ENCODE peak calls at places on chromosome 12, in nine cellular contexts. H, X, L, J, V, M, W, K and N are unnamed samples. For H3K4me1, the result is how much of the 10 kb centered on the place peaks cover.

GRCh38 chr12:113591480-113591971 is 119.9 kb upstream of the LHX5 start:
- DNase-seq in H (peak), X (peak), L (no peak), J (peak), V (peak), M (no peak), W (peak), K (no peak), N (no peak)

GRCh38 chr12:12715459-12716150 is 1.6 kb upstream of the CDKN1B start:
- DNase-seq in H (peak), X (no peak), L (no peak), J (no peak), V (no peak), M (peak), W (no peak), K (peak), N (peak)

GRCh38 chr12:118398878-118399277 is 22.5 kb downstream of the SUDS3 start:
- DNase-seq in H (no peak), X (no peak), L (no peak), J (no peak), V (no peak), M (no peak), W (no peak), K (no peak), N (peak)

GRCh38 chr12:123979566-123979965 is 6.6 kb downstream of the ZNF664 start:
- DNase-seq in H (no peak), X (no peak), L (no peak), J (no peak), V (no peak), M (no peak), W (no peak), K (no peak), N (no peak)

GRCh38 chr12:106723416-106723815 is 51.1 kb upstream of the RIC8B start:
- DNase-seq in H (no peak), X (no peak), L (no peak), J (no peak), V (no peak), M (no peak), W (no peak), K (no peak), N (no peak)

GRCh38 chr12:49108958-49109404 is 1.7 kb downstream of the LMBR1L start:
- DNase-seq in H (no peak), X (no peak), L (no peak), J (no peak), V (peak), M (no peak), W (no peak), K (no peak), N (peak)

GRCh38 chr12:27824126-27824842 is 44.2 kb upstream of the MANSC4 start:
- DNase-seq in H (no peak), X (no peak), L (no peak), J (no peak), V (no peak), M (peak), W (no peak), K (peak), N (no peak)

GRCh38 chr12:101876861-101877815 is at the start of gene DRAM1:
- DNase-seq in H (peak), X (peak), L (peak), J (peak), V (peak), M (peak), W (peak), K (peak), N (peak)

GRCh38 chr12:42162198-42162597 is 17.5 kb upstream of the GXYLT1 start:
- DNase-seq in H (peak), X (no peak), L (no peak), J (no peak), V (peak), M (no peak), W (no peak), K (no peak), N (peak)

GRCh38 chr12:117829108-117829507 is 139.7 kb downstream of the KSR2 start:
- DNase-seq in H (no peak), X (no peak), L (no peak), J (no peak), V (no peak), M (no peak), W (no peak), K (no peak), N (no peak)

GRCh38 chr12:123634142-123634561 is 523 bp downstream of the GTF2H3 start:
- DNase-seq in H (no peak), X (no peak), L (no peak), J (no peak), V (no peak), M (no peak), W (no peak), K (no peak), N (peak)

GRCh38 chr12:112331891-112332290 is 50.3 kb downstream of the HECTD4 start:
- DNase-seq in H (no peak), X (no peak), L (no peak), J (no peak), V (no peak), M (no peak), W (no peak), K (no peak), N (no peak)

GRCh38 chr12:9707864-9708808 is 24.8 kb downstream of the CLECL1 start:
- DNase-seq in H (peak), X (peak), L (peak), J (peak), V (peak), M (peak), W (peak), K (peak), N (peak)

GRCh38 chr12:122726056-122726558 is 4.5 kb downstream of the HCAR1 start:
- DNase-seq in H (peak), X (no peak), L (peak), J (peak), V (peak), M (no peak), W (no peak), K (no peak), N (no peak)

GRCh38 chr12:39199371-39199770 is 243.5 kb downstream of the KIF21A start:
- DNase-seq in H (no peak), X (no peak), L (no peak), J (no peak), V (no peak), M (no peak), W (peak), K (no peak), N (no peak)

GRCh38 chr12:57864811-57865751 is 18.6 kb upstream of the CTDSP2 start:
- DNase-seq in H (peak), X (peak), L (peak), J (peak), V (peak), M (peak), W (no peak), K (no peak), N (peak)

GRCh38 chr12:54082402-54082892 is 28.8 kb downstream of the HOXC4 start:
- DNase-seq in H (no peak), X (peak), L (no peak), J (peak), V (peak), M (peak), W (peak), K (peak), N (peak)

GRCh38 chr12:107670999-107671643 is 14.5 kb upstream of the PWP1 start:
- DNase-seq in H (peak), X (peak), L (peak), J (peak), V (peak), M (peak), W (no peak), K (peak), N (peak)

GRCh38 chr12:98745578-98746391 is 100.7 kb downstream of the APAF1 start:
- DNase-seq in H (no peak), X (peak), L (no peak), J (peak), V (no peak), M (no peak), W (peak), K (no peak), N (peak)

GRCh38 chr12:122646568-122647220 is 56.5 kb downstream of the HCAR2 start:
- DNase-seq in H (peak), X (no peak), L (no peak), J (no peak), V (no peak), M (peak), W (no peak), K (peak), N (peak)

GRCh38 chr12:113204806-113205205 is 16.5 kb upstream of the TPCN1 start:
- DNase-seq in H (no peak), X (no peak), L (no peak), J (no peak), V (no peak), M (no peak), W (no peak), K (no peak), N (no peak)

GRCh38 chr12:53726946-53727309 is 324 bp downstream of the CALCOCO1 start:
- DNase-seq in H (peak), X (peak), L (no peak), J (peak), V (no peak), M (no peak), W (no peak), K (no peak), N (peak)

GRCh38 chr12:127984386-127985055 is 282.4 kb upstream of the TMEM132C start:
- DNase-seq in H (peak), X (no peak), L (no peak), J (no peak), V (no peak), M (no peak), W (no peak), K (no peak), N (peak)

GRCh38 chr12:6839482-6840201 is 1.1 kb upstream of the GNB3 start:
- DNase-seq in H (no peak), X (peak), L (no peak), J (peak), V (no peak), M (peak), W (no peak), K (peak), N (no peak)

GRCh38 chr12:59472273-59472672 is 123.6 kb upstream of the SLC16A7 start:
- DNase-seq in H (no peak), X (no peak), L (no peak), J (no peak), V (no peak), M (no peak), W (no peak), K (no peak), N (no peak)

GRCh38 chr12:124453419-124454351 is 113.7 kb downstream of the NCOR2 start:
- DNase-seq in H (peak), X (no peak), L (peak), J (no peak), V (no peak), M (peak), W (peak), K (peak), N (peak)

GRCh38 chr12:32331133-32331532 is 68.2 kb upstream of the FGD4 start:
- DNase-seq in H (peak), X (no peak), L (no peak), J (peak), V (no peak), M (no peak), W (no peak), K (no peak), N (no peak)

GRCh38 chr12:49975370-49975761 is 2.6 kb downstream of the AQP6 start:
- DNase-seq in H (no peak), X (peak), L (no peak), J (no peak), V (no peak), M (no peak), W (peak), K (no peak), N (no peak)

GRCh38 chr12:120690083-120690450 is 3.1 kb downstream of the MLEC start:
- DNase-seq in H (no peak), X (no peak), L (no peak), J (no peak), V (no peak), M (no peak), W (no peak), K (no peak), N (no peak)

GRCh38 chr12:120686690-120687569 is at the start of gene MLEC:
- DNase-seq in H (peak), X (peak), L (peak), J (peak), V (peak), M (peak), W (peak), K (peak), N (peak)

GRCh38 chr12:120687570-120688289 is 781 bp downstream of the MLEC start:
- DNase-seq in H (peak), X (peak), L (no peak), J (peak), V (peak), M (peak), W (no peak), K (peak), N (peak)

GRCh38 chr12:120689397-120690082 is 2.6 kb downstream of the MLEC start:
- DNase-seq in H (no peak), X (no peak), L (no peak), J (peak), V (no peak), M (no peak), W (no peak), K (no peak), N (no peak)

DNA sequence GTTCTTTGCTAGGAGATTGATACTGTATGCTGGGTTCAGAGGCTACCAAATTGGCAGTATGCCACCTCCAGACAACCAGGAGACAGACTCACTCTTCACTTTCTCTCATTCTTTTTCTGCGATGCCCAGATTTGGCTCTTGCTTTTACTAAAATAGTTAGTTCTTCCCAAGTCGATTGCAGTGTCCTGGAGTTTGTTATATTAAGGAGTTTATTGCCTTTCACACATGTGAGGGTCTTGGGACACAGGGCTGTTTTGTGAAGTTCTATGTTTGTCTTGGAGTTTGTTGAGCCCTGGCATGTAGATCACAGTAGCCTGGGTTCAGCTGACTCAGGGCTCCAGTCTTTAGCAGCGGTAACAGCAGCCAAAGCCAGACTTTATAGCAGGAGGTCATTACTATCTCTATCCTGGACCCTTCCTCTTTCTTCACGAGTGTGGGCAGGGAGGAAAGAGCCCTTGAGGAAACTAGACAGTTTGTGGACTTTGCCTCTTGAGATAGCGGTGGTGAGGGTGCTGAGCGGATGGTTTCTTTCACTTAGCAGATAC is 1.6 kb downstream of the MLEC start:
- DNase-seq in H (peak), X (no peak), L (no peak), J (no peak), V (peak), M (no peak), W (no peak), K (no peak), N (peak)
- TF ChIP-seq EZH2phosphoT487 in H (no peak), X (no peak), L (no peak), J (no peak), V (no peak), M (no peak), W (no peak), K (no peak), N (no peak)

DNA sequence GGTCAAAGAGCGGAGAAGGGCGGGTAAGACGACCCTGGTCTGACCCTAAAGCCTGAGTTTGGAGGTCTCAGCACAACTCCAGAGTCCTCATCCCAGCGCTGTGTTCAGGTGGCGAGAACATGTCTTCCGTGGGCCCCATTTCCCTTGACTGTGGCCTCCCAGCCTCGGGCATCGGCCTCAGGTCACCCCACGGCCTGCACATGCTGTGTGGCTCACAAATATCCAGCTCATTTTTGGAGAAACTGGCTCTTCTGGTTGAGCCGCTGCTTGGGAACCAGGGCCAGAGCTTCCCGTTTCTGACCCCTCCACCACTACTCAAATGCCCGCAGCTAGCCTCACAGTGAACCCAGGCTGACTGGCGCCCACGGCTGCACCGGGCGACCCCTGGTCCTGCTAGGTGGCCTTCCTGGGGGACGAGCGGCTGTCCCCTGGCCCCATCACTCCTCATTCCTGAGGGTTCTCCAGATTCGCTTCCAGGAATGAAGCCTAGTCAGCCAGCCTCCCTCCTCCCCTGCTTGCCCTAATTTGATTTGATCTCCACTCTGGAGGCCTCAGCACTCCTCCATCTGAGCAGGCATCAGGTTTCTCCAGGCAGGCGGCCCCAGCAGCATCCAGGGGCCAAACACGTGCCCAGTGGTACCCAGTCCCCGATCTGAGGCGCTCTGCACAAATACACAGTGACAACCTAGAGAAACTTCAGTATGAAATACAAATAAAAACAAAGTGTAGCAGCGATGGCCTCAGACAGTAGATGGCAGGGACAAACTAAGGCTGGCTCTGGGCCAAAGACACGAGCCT is 4.7 kb downstream of the P2RX2 start:
- DNase-seq in H (peak), X (no peak), L (no peak), J (no peak), V (no peak), M (no peak), W (no peak), K (no peak), N (no peak)
- H3K27ac ChIP-seq in H (peak), X (no peak), L (no peak), J (no peak), V (no peak), M (no peak), W (no peak), K (peak), N (no peak)

DNA sequence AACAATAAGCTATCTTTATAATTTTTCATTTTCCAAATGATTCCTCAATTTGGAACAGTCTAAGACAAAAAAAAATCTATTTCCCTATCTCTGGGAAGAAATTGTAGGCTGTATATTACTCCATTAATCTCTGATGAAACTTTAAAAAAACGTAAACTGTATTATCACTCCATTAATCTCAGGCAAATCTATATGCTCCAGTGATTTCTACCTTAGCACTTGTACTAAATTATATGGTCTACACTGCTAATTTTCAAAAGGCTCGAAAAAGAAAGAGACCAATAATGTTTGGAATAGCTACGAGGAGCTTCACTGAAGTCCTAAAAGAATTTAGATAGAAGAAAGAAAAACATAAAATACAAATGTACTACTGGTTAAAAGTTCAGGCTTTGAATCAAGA is 19.7 kb downstream of the MED13L start:
- DNase-seq in H (no peak), X (no peak), L (no peak), J (no peak), V (no peak), M (no peak), W (no peak), K (no peak), N (no peak)
- H3K4me1 ChIP-seq in H (under half), X (under half), L (under half), J (under half), V (under half), M (under half), W (under half), K (under half), N (under half)

GRCh38 chr12:52436000-52436827 is 2.0 kb upstream of the KRT75 start:
- DNase-seq in H (peak), X (no peak), L (no peak), J (no peak), V (no peak), M (no peak), W (no peak), K (no peak), N (peak)
- TF ChIP-seq EZH2phosphoT487 in H (no peak), X (no peak), L (no peak), J (no peak), V (no peak), M (no peak), W (no peak), K (no peak), N (no peak)

GRCh38 chr12:45623221-45623620 is 106.3 kb upstream of the ARID2 start:
- DNase-seq in H (no peak), X (no peak), L (no peak), J (no peak), V (no peak), M (no peak), W (no peak), K (no peak), N (no peak)
- H3K27ac ChIP-seq in H (no peak), X (no peak), L (no peak), J (no peak), V (no peak), M (no peak), W (no peak), K (no peak), N (no peak)

GRCh38 chr12:110679201-110679600 is 9.7 kb downstream of the HVCN1 start:
- DNase-seq in H (no peak), X (no peak), L (no peak), J (no peak), V (no peak), M (no peak), W (no peak), K (no peak), N (no peak)
- H3K4me1 ChIP-seq in H (under half), X (under half), L (under half), J (under half), V (under half), M (under half), W (under half), K (half or more), N (under half)

GRCh38 chr12:110254971-110255540 is 26.0 kb upstream of the ATP2A2 start:
- DNase-seq in H (no peak), X (no peak), L (no peak), J (no peak), V (no peak), M (no peak), W (no peak), K (no peak), N (no peak)

GRCh38 chr12:110252716-110253115 is 28.3 kb upstream of the ATP2A2 start:
- DNase-seq in H (no peak), X (no peak), L (no peak), J (no peak), V (no peak), M (no peak), W (peak), K (no peak), N (no peak)

GRCh38 chr12:110249716-110250225 is 31.3 kb upstream of the ATP2A2 start:
- DNase-seq in H (no peak), X (no peak), L (no peak), J (no peak), V (peak), M (no peak), W (no peak), K (no peak), N (no peak)

GRCh38 chr12:110251381-110251780 is 29.7 kb upstream of the ATP2A2 start:
- DNase-seq in H (no peak), X (no peak), L (no peak), J (no peak), V (no peak), M (no peak), W (no peak), K (no peak), N (no peak)

DNA sequence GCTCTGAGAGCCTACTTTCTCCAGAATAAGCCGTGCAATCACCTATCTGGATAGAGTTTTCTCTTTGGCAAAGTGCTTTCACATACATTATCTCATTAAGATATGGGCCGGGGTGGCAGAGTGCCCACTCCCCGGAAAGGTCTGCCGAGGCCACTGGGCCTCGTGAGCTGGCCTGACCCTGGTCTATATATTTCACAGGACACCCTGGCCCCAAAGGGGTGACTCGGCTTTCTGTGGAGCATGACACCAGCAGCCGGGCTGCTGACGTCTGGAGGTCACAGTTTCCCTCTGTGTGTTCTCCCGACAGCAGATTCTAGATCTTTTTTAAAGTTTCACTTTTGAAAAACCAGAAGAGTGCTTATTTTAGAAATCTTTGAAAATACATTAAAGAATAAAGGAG is 27.9 kb upstream of the ATP2A2 start:
- DNase-seq in H (no peak), X (no peak), L (no peak), J (no peak), V (no peak), M (peak), W (peak), K (no peak), N (peak)
- TF ChIP-seq EZH2phosphoT487 in H (no peak), X (no peak), L (no peak), J (no peak), V (no peak), M (no peak), W (no peak), K (no peak), N (no peak)